ENCODE peak calls at places on chromosomes 7 and 10, in eight cellular contexts. G is GM10248, Z is neural progenitor cell, A is endothelial cell, T is pancreas, D is RWPE1, K is choroid plexus epithelial cell, I is PC-9. X is an unnamed sample.

GRCh38 chr7:4186513-4186780 is 495.6 kb upstream of the FOXK1 start:
- DNase-seq in T (no peak), K (no peak), I (no peak), D (no peak), Z (no peak), A (no peak), G (no peak), X (no peak)

GRCh38 chr10:80501381-80501912 is 36.3 kb upstream of the SH2D4B start:
- DNase-seq in G (no peak), K (no peak), D (peak; percentile 57), A (no peak), I (peak; percentile 81), T (no peak), Z (no peak), X (no peak)

GRCh38 chr10:454860-455259 is 234.6 kb downstream of the DIP2C start:
- DNase-seq in Z (no peak), D (peak; percentile 80), G (no peak), I (peak; percentile 49), K (peak; percentile 97), A (no peak), T (no peak), X (no peak)

GRCh38 chr10:34491666-34492065 is 323.4 kb downstream of the PARD3 start:
- DNase-seq in G (no peak), Z (no peak), I (no peak), K (peak; percentile 16), A (no peak), D (no peak), T (no peak), X (no peak)

GRCh38 chr7:54811016-54811924 is 52.3 kb upstream of the SEC61G start:
- DNase-seq in D (no peak), I (no peak), T (no peak), Z (no peak), G (no peak), A (no peak), K (peak; percentile 94), X (no peak)

GRCh38 chr10:79063661-79064490 is 4.9 kb upstream of the ZMIZ1 start:
- DNase-seq in I (no peak), K (no peak), Z (no peak), A (no peak), D (no peak), T (peak; percentile 16), G (no peak), X (no peak)

GRCh38 chr7:100835903-100836811 is 8.8 kb upstream of the EPHB4 start:
- DNase-seq in G (no peak), A (peak; percentile 72), T (no peak), Z (peak; percentile 94), K (no peak), I (peak; percentile 89), D (peak; percentile 62), X (no peak)

GRCh38 chr7:18753972-18754610 is 258.5 kb downstream of the HDAC9 start:
- DNase-seq in A (no peak), I (no peak), G (no peak), D (no peak), K (peak; percentile 94), Z (no peak), T (no peak), X (no peak)

GRCh38 chr7:44914992-44915607 is 29.8 kb upstream of the PURB start:
- DNase-seq in G (peak; percentile 65), K (no peak), A (no peak), T (no peak), I (no peak), D (no peak), Z (no peak), X (peak; percentile 71)

DNA sequence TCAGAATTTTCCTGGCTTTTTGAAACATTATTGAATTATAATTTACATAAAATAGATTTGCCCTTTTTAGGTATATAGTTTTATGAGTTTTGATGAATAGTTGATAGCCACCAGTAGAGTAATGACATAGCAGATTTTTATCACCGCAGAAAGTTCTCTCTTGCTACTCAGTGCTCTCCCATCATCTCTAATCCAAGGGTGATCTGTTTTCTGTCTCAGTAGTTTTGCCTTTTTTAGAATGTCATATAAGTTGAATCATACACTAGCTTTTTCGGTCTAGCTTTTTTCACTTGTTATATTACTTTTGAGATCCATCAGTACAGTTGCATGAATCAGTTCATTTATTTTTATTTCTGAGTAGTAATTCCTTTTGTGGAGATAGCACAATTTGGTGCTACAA is 17.9 kb downstream of the RSBN1L start:
- DNase-seq in T (no peak), K (no peak), Z (no peak), D (no peak), A (no peak), I (no peak), G (no peak), X (no peak)
- TF ChIP-seq CTCF in T (no peak), K (no peak), Z (no peak), D (no peak), A (no peak), I (no peak), G (no peak), X (no peak)

GRCh38 chr10:119357389-119358139 is 150.2 kb downstream of the GRK5 start:
- DNase-seq in I (no peak), A (no peak), K (no peak), G (no peak), Z (no peak), D (no peak), T (no peak), X (no peak)

GRCh38 chr10:119358567-119358966 is 151.2 kb downstream of the GRK5 start:
- DNase-seq in A (no peak), I (no peak), T (no peak), D (no peak), Z (no peak), K (no peak), G (no peak), X (no peak)

GRCh38 chr10:119358140-119358512 is 150.8 kb downstream of the GRK5 start:
- DNase-seq in G (no peak), T (no peak), A (no peak), D (no peak), Z (no peak), I (no peak), K (no peak), X (no peak)

GRCh38 chr10:119353438-119353837 is 146.1 kb downstream of the GRK5 start:
- DNase-seq in Z (no peak), K (no peak), T (no peak), A (no peak), D (no peak), I (no peak), G (no peak), X (no peak)

GRCh38 chr10:119355930-119356329 is 148.6 kb downstream of the GRK5 start:
- DNase-seq in Z (no peak), G (no peak), A (no peak), K (peak; percentile 31), D (no peak), I (no peak), T (no peak), X (no peak)
- TF ChIP-seq CTCF in Z (peak; percentile 41), G (no peak), A (peak; percentile 53), K (peak; percentile 54), D (no peak), I (peak; percentile 61), T (no peak), X (peak; percentile 13)

GRCh38 chr7:47326220-47326619 is 255.7 kb downstream of the TNS3 start:
- DNase-seq in K (peak; percentile 92), Z (peak; percentile 20), G (no peak), T (no peak), D (peak; percentile 34), I (no peak), A (no peak), X (no peak)
- TF ChIP-seq CTCF in K (peak; percentile 74), Z (peak; percentile 19), G (no peak), T (no peak), D (no peak), I (no peak), A (no peak), X (no peak)

GRCh38 chr10:14556285-14556956 is 218.3 kb downstream of the FAM107B start:
- DNase-seq in T (peak; percentile 62), G (peak; percentile 69), A (no peak), Z (peak; percentile 65), I (no peak), D (no peak), K (peak; percentile 73), X (peak; percentile 63)
- TF ChIP-seq CTCF in T (no peak), G (peak; percentile 39), A (no peak), Z (peak; percentile 50), I (no peak), D (no peak), K (peak; percentile 52), X (peak; percentile 61)

DNA sequence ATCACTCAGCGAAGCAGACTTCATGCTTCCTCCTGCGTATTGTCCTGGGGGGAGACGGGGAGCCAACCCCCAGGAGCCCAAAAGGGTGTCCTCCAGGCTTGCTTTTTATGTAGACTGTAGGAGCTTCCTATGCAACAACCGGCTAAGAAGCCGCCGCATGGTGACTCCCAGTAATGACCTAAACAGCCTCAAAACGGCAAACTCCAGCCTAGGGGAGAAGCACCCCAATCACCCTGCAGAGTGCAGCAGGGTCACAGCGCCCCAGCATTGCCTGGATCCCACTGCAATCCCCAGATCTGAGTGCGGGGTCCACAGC is 52.0 kb downstream of the PROSER2 start:
- DNase-seq in D (no peak), A (no peak), G (no peak), T (no peak), Z (no peak), I (no peak), K (no peak), X (no peak)
- TF ChIP-seq CTCF in D (no peak), A (no peak), G (no peak), T (no peak), Z (no peak), I (no peak), K (no peak), X (no peak)

GRCh38 chr7:84611391-84611790 is 416.8 kb upstream of the SEMA3A start:
- DNase-seq in A (no peak), G (no peak), Z (no peak), T (no peak), I (no peak), K (no peak), D (no peak), X (no peak)

GRCh38 chr7:84612976-84613375 is 418.4 kb upstream of the SEMA3A start:
- DNase-seq in A (no peak), Z (no peak), K (no peak), D (no peak), G (no peak), T (no peak), I (no peak), X (no peak)

GRCh38 chr7:84613411-84613810 is 418.8 kb upstream of the SEMA3A start:
- DNase-seq in D (no peak), A (no peak), T (no peak), I (no peak), K (no peak), Z (no peak), G (no peak), X (no peak)

GRCh38 chr7:84617265-84618030 is 422.9 kb upstream of the SEMA3A start:
- DNase-seq in I (no peak), A (no peak), K (no peak), Z (no peak), T (no peak), G (no peak), D (no peak), X (no peak)

DNA sequence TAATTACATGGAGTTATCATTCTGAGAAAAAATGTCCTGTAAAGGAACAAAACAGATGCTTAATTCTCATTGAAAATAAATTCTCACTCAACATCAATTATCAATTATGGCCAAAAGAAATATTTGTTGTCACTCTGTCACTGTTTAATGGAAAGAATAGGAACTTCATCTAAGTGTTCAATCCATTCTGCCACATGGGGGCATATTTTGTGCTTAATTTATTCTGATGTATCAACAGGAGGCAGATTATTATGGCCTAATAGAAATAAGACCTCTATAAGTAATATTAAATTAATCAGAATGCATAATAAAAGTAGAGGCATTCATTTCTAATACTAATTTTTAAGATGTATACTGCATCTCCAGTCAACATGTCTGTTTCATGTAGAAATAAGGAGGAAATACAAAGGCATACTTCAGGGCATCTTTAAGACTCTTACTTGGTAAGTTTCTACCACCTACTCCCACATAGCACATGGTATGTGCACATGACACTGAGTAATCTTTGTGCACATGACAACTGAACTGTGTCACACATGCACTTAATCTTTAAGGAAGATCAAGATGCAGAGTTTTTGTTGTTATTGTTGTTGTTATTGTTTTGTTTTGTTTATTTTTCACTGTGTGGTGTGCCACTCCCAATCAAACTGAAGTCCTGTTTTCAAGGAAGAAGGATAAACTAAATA is 420.4 kb upstream of the SEMA3A start:
- DNase-seq in G (no peak), K (peak; percentile 53), I (no peak), A (no peak), T (no peak), Z (no peak), D (no peak), X (no peak)
- TF ChIP-seq CTCF in G (no peak), K (peak; percentile 48), I (no peak), A (no peak), T (no peak), Z (no peak), D (no peak), X (no peak)